ENCODE peak calls at places on chromosome 16, in seven cellular contexts. B is skeletal muscle cell; F is cardiac muscle cell; Q is iPS DF 19.7; K is HT1080; I is body of pancreas; U is activated CD4-positive, alpha-beta T cell treated with anti-CD3 and anti-CD28 coated beads for 36 hours. T is an unnamed sample.

GRCh38 chr16:27222499-27223225 is 19.3 kb downstream of the KDM8 start:
- DNase-seq in Q (no peak), U (no peak), K (no peak), I (no peak), F (peak; percentile 30), B (peak; percentile 19), T (peak; percentile 87)

GRCh38 chr16:10947211-10947787 is 2.9 kb downstream of the CLEC16A start:
- DNase-seq in F (no peak), U (no peak), I (no peak), K (no peak), B (no peak), Q (no peak), T (no peak)

GRCh38 chr16:69616082-69616481 is 50.3 kb downstream of the NFAT5 start:
- DNase-seq in F (no peak), K (no peak), B (no peak), I (no peak), Q (no peak), U (no peak), T (no peak)

GRCh38 chr16:1263591-1264216 is 7.8 kb downstream of the TPSD1 start:
- DNase-seq in F (no peak), K (no peak), B (no peak), I (no peak), Q (no peak), U (no peak), T (no peak)

GRCh38 chr16:69542974-69543373 is 22.8 kb upstream of the NFAT5 start:
- DNase-seq in U (no peak), K (no peak), Q (no peak), B (no peak), F (no peak), I (no peak), T (no peak)

GRCh38 chr16:4486126-4486893 is 10.1 kb downstream of the HMOX2 start:
- DNase-seq in U (no peak), B (no peak), I (peak; percentile 57), K (no peak), Q (no peak), F (peak; percentile 66), T (no peak)

GRCh38 chr16:85381738-85382592 is 231.2 kb upstream of the GSE1 start:
- DNase-seq in U (no peak), Q (no peak), F (peak; percentile 58), K (no peak), B (no peak), I (no peak), T (no peak)

GRCh38 chr16:9419161-9419560 is 327.7 kb downstream of the HAPSTR1 start:
- DNase-seq in B (no peak), K (no peak), F (no peak), Q (no peak), I (no peak), U (no peak), T (no peak)

GRCh38 chr16:86221085-86221484 is 289.2 kb upstream of the FOXF1 start:
- DNase-seq in U (no peak), I (peak; percentile 7), B (peak; percentile 52), F (no peak), K (no peak), Q (no peak), T (no peak)

GRCh38 chr16:79767597-79768280 is 167.2 kb upstream of the MAF start:
- DNase-seq in Q (no peak), B (no peak), F (no peak), U (no peak), K (peak; percentile 28), I (no peak), T (peak; percentile 47)

GRCh38 chr16:8931864-8932263 is 31.8 kb downstream of the USP7 start:
- DNase-seq in U (peak; percentile 72), F (peak; percentile 81), B (no peak), K (peak; percentile 15), I (peak; percentile 67), Q (peak; percentile 40), T (peak; percentile 53)

GRCh38 chr16:88789593-88789992 is 4.6 kb upstream of the PIEZO1 start:
- DNase-seq in Q (no peak), K (no peak), B (no peak), F (no peak), I (no peak), U (no peak), T (no peak)

GRCh38 chr16:15961060-15961511 is 11.7 kb downstream of the ABCC1 start:
- DNase-seq in Q (no peak), K (no peak), U (peak; percentile 85), I (no peak), F (no peak), B (no peak), T (no peak)

GRCh38 chr16:80924372-80924978 is 82.2 kb downstream of the CMC2 start:
- DNase-seq in Q (peak; percentile 50), B (no peak), F (peak; percentile 69), I (peak; percentile 42), U (peak; percentile 76), K (peak; percentile 50), T (peak; percentile 77)

GRCh38 chr16:19001788-19002187 is 18.1 kb downstream of the TMC7 start:
- DNase-seq in F (no peak), K (peak; percentile 99), B (peak; percentile 53), U (peak; percentile 5), Q (no peak), I (peak; percentile 14), T (peak; percentile 73)

GRCh38 chr16:15880434-15880833 is 8.0 kb downstream of the CEP20 start:
- DNase-seq in F (no peak), K (no peak), Q (no peak), U (no peak), B (no peak), I (no peak), T (no peak)

GRCh38 chr16:72474511-72475123 is 302.7 kb upstream of the PMFBP1 start:
- DNase-seq in Q (no peak), U (no peak), B (peak; percentile 74), F (no peak), I (no peak), K (peak; percentile 95), T (peak; percentile 61)

GRCh38 chr16:31714899-31715504 is 158.6 kb upstream of the ZNF267 start:
- DNase-seq in K (no peak), U (peak; percentile 38), I (no peak), Q (no peak), F (no peak), B (no peak), T (peak; percentile 4)

GRCh38 chr16:85850344-85850880 is 48.5 kb upstream of the IRF8 start:
- DNase-seq in I (no peak), F (no peak), U (no peak), K (no peak), Q (no peak), B (no peak), T (no peak)

GRCh38 chr16:70162041-70162451 is 11.5 kb upstream of the CLEC18C start:
- DNase-seq in B (peak; percentile 38), I (no peak), K (peak; percentile 85), Q (no peak), F (no peak), U (no peak), T (peak; percentile 91)

GRCh38 chr16:87132361-87133014 is 184.7 kb downstream of the C16orf95 start:
- DNase-seq in F (no peak), K (peak; percentile 8), I (no peak), U (no peak), B (peak; percentile 47), Q (no peak), T (peak; percentile 89)

GRCh38 chr16:74607967-74608356 is 1.0 kb upstream of the GLG1 start:
- DNase-seq in Q (no peak), K (peak; percentile 33), I (no peak), F (peak; percentile 8), U (no peak), B (no peak), T (no peak)

GRCh38 chr16:72635694-72636093 is 412.2 kb downstream of the ZFHX3 start:
- DNase-seq in F (no peak), I (no peak), Q (no peak), B (no peak), U (no peak), K (no peak), T (no peak)

GRCh38 chr16:9647981-9648701 is 534.1 kb downstream of the GRIN2A start:
- DNase-seq in B (no peak), F (peak; percentile 51), Q (no peak), I (peak; percentile 20), K (no peak), U (no peak), T (peak; percentile 20)

GRCh38 chr16:13866073-13866472 is 53.9 kb upstream of the ERCC4 start:
- DNase-seq in U (peak; percentile 76), B (peak; percentile 28), K (peak; percentile 55), Q (peak; percentile 70), F (peak; percentile 86), I (peak; percentile 88), T (peak; percentile 89)

GRCh38 chr16:685967-686366 is 1.8 kb upstream of the JMJD8 start:
- DNase-seq in K (peak; percentile 41), I (peak; percentile 65), Q (no peak), U (peak; percentile 47), F (peak; percentile 52), B (no peak), T (peak; percentile 42)

GRCh38 chr16:88459366-88460055 is 6.4 kb downstream of the ZFPM1 start:
- DNase-seq in F (no peak), U (no peak), I (no peak), Q (no peak), K (no peak), B (no peak), T (no peak)

GRCh38 chr16:80341242-80341641 is 199.6 kb upstream of the DYNLRB2 start:
- DNase-seq in B (no peak), U (no peak), Q (no peak), F (peak; percentile 23), I (no peak), K (no peak), T (no peak)

GRCh38 chr16:27284865-27285675 is 16.5 kb upstream of the NSMCE1 start:
- DNase-seq in F (peak; percentile 5), I (no peak), U (peak; percentile 28), B (no peak), Q (no peak), K (no peak), T (no peak)

GRCh38 chr16:53433509-53433908 is 762 bp upstream of the RBL2 start:
- DNase-seq in B (no peak), F (no peak), K (no peak), U (no peak), Q (no peak), I (no peak), T (no peak)

T was measured in AG20443.